ENCODE peak calls at places on chromosomes 12 and 14, in four cellular contexts. One of them, this sample, is unnamed.

GRCh38 chr12:64696065-64696741 is 63.0 kb downstream of the GNS start:
- DNase-seq in uterus: no peak
- DNase-seq in HCT116: no peak
- DNase-seq in thyroid gland: no peak
- DNase-seq in this sample: no peak

GRCh38 chr12:132356686-132357622 is 27.6 kb upstream of the GALNT9 start:
- DNase-seq in thyroid gland: no peak
- DNase-seq in uterus: no peak
- DNase-seq in HCT116: peak; percentile 22
- DNase-seq in this sample: peak; percentile 47

GRCh38 chr12:3456809-3457208 is 34.2 kb upstream of the PRMT8 start:
- DNase-seq in uterus: no peak
- DNase-seq in thyroid gland: no peak
- DNase-seq in HCT116: no peak
- DNase-seq in this sample: no peak

GRCh38 chr12:115946867-115947695 is 330.4 kb downstream of the MED13L start:
- DNase-seq in thyroid gland: no peak
- DNase-seq in HCT116: no peak
- DNase-seq in uterus: no peak
- DNase-seq in this sample: no peak

GRCh38 chr14:103123634-103124500 is 606 bp downstream of the TNFAIP2 start:
- DNase-seq in HCT116: no peak
- DNase-seq in uterus: peak; percentile 64
- DNase-seq in thyroid gland: peak; percentile 44
- DNase-seq in this sample: no peak

GRCh38 chr14:57259672-57260071 is 9.0 kb downstream of the EXOC5 start:
- DNase-seq in thyroid gland: no peak
- DNase-seq in uterus: no peak
- DNase-seq in HCT116: no peak
- DNase-seq in this sample: no peak

GRCh38 chr14:69619007-69619406 is 7.6 kb downstream of the SUSD6 start:
- DNase-seq in uterus: no peak
- DNase-seq in thyroid gland: no peak
- DNase-seq in HCT116: no peak
- DNase-seq in this sample: no peak

GRCh38 chr12:62519043-62519442 is 52.4 kb downstream of the MON2 start:
- DNase-seq in HCT116: no peak
- DNase-seq in uterus: no peak
- DNase-seq in thyroid gland: peak; percentile 39
- DNase-seq in this sample: no peak

GRCh38 chr14:96170961-96171592 is 33.6 kb upstream of the BDKRB2 start:
- DNase-seq in uterus: no peak
- DNase-seq in thyroid gland: no peak
- DNase-seq in HCT116: no peak
- DNase-seq in this sample: no peak
- TF ChIP-seq POLR2A in uterus: no peak
- TF ChIP-seq POLR2A in thyroid gland: no peak
- TF ChIP-seq POLR2A in HCT116: no peak
- TF ChIP-seq POLR2A in this sample: no peak

GRCh38 chr12:56080556-56081138 is 682 bp downstream of the ERBB3 start:
- DNase-seq in HCT116: no peak
- DNase-seq in uterus: no peak
- DNase-seq in thyroid gland: peak; percentile 46
- DNase-seq in this sample: peak; percentile 81
- TF ChIP-seq POLR2A in HCT116: no peak
- TF ChIP-seq POLR2A in uterus: no peak
- TF ChIP-seq POLR2A in thyroid gland: no peak
- TF ChIP-seq POLR2A in this sample: peak; percentile 84

GRCh38 chr14:65042731-65043372 is 56.2 kb downstream of the FNTB start:
- DNase-seq in thyroid gland: no peak
- DNase-seq in uterus: no peak
- DNase-seq in HCT116: no peak
- DNase-seq in this sample: no peak
- TF ChIP-seq POLR2A in thyroid gland: no peak
- TF ChIP-seq POLR2A in uterus: no peak
- TF ChIP-seq POLR2A in HCT116: no peak
- TF ChIP-seq POLR2A in this sample: no peak

GRCh38 chr12:124388038-124388676 is 93.3 kb downstream of the RFLNA start:
- DNase-seq in HCT116: no peak
- DNase-seq in uterus: peak; percentile 61
- DNase-seq in thyroid gland: no peak
- DNase-seq in this sample: no peak
- TF ChIP-seq POLR2A in HCT116: no peak
- TF ChIP-seq POLR2A in uterus: no peak
- TF ChIP-seq POLR2A in thyroid gland: no peak
- TF ChIP-seq POLR2A in this sample: no peak

DNA sequence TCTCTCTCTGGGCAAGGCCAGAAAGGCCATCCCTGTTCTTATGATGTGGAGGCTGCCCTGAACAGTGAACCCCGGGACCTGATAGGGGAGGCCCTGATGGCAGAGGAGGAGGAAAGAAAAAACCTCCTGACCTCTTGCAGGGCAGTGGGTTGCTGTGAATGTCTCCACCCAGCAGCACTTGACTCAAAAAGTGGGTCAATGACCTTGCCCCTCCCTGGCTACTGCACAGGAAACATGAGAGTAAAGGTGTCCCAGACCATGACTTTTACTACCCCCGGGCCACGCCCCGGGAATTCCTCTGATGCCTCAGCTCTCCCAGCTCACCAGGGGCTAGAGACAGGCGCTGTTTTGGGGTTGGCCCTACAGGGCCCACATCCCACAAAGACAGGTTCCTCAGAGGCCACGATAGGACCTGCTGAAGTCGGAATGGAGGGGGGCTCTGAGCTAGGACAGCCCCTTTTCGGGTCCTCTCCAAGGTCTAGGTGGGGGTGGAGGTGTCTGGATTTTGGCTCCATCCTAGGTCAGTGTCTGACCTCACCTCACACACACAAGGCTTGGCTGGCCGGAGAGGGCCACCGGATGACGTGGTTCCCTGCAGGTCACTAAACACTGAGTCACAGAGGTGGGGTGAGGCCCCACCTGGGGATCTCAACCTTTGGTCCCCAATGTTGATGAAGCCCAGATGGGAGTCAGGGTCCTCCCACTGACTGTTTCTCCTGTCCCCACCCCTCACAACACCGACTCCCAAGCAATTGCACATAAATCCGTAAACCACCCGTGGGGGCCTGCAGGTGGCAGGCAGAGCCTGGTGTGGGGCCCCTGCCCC is 1.6 kb downstream of the RHOF start:
- DNase-seq in thyroid gland: peak; percentile 58
- DNase-seq in HCT116: no peak
- DNase-seq in uterus: no peak
- DNase-seq in this sample: peak; percentile 81
- TF ChIP-seq POLR2A in thyroid gland: no peak
- TF ChIP-seq POLR2A in HCT116: no peak
- TF ChIP-seq POLR2A in uterus: no peak
- TF ChIP-seq POLR2A in this sample: no peak

DNA sequence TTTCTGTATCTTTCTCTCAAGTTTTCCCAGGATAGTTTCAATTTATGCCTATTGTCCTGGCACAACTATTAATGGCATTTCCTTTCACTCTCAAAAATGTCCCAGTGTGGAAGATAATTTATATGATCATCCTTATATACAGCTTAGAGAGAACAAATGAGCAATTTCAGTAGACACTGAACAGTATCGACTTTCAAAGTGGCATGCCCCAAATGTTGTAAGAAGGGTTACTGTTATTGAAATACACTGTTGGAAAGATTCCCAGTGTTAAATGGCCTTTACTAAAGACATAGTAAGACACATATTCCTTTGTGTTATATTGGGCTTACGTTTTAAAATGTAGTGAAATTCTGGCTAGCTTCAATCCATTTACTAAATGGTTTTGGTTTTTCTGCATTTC is 202.3 kb upstream of the CDKN3 start:
- DNase-seq in thyroid gland: no peak
- DNase-seq in uterus: no peak
- DNase-seq in HCT116: no peak
- DNase-seq in this sample: no peak
- TF ChIP-seq POLR2A in thyroid gland: no peak
- TF ChIP-seq POLR2A in uterus: no peak
- TF ChIP-seq POLR2A in HCT116: no peak
- TF ChIP-seq POLR2A in this sample: no peak

DNA sequence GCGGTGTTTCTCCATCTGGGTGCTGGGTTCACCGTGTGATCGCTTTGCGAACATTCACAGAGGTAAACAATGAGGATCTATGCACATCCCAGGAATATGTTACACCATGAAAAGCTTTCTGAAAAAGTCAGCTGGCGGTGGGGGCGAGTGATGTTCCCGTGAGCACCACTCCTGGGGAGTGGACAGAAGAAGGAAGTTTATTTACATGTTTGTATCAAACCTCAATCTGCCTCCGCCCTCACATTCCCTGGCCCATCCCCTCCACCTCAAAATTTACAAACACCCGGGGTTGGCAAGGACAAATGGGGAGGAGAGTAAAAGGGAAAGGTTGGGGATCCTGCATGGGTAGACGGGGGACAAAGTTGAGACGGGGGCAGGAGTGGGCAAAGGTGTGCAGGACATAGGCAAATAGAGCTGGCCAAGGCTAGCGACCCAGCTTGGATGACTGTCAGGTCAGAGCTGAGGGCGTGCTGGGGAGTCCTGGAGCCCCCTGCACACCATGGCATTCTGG is 6.9 kb downstream of the TNFRSF1A start:
- DNase-seq in HCT116: no peak
- DNase-seq in thyroid gland: no peak
- DNase-seq in uterus: peak; percentile 52
- DNase-seq in this sample: peak; percentile 58
- TF ChIP-seq POLR2A in HCT116: no peak
- TF ChIP-seq POLR2A in thyroid gland: no peak
- TF ChIP-seq POLR2A in uterus: no peak
- TF ChIP-seq POLR2A in this sample: no peak